ENCODE peak calls at places on chromosome 19, in seven cellular contexts. W is transverse colon, I is testis, F is prostate gland, A is breast epithelium, Y is A549, K is spleen. P is an unnamed sample.

GRCh38 chr19:31981545-31981944 is 363.9 kb upstream of the ZNF507 start:
- DNase-seq in I (no peak), W (no peak), A (no peak), Y (no peak), K (no peak), F (no peak), P (no peak)

GRCh38 chr19:17495639-17496265 is 15.7 kb upstream of the PGLS start:
- DNase-seq in I (no peak), W (no peak), K (no peak), A (no peak), F (no peak), Y (no peak), P (no peak)

GRCh38 chr19:2428027-2428690 is 773 bp upstream of the TIMM13 start:
- DNase-seq in Y (no peak), F (peak; percentile 19), A (peak; percentile 30), W (peak; percentile 39), I (peak; percentile 50), K (peak; percentile 85), P (no peak)

GRCh38 chr19:10552596-10553053 is 8.9 kb downstream of the ATG4D start:
- DNase-seq in A (no peak), Y (peak; percentile 48), K (no peak), F (no peak), W (no peak), I (peak; percentile 68), P (peak; percentile 79)

GRCh38 chr19:56134655-56134922 is 6.5 kb upstream of the ZNF444 start:
- DNase-seq in Y (no peak), I (no peak), F (no peak), K (no peak), A (no peak), W (no peak), P (no peak)

GRCh38 chr19:4059493-4059880 is 7.2 kb downstream of the ZBTB7A start:
- DNase-seq in A (no peak), K (no peak), F (no peak), Y (no peak), W (peak; percentile 85), I (no peak), P (no peak)

GRCh38 chr19:57789288-57789687 is 19.8 kb downstream of the ZNF586 start:
- DNase-seq in W (no peak), F (no peak), A (no peak), I (no peak), K (no peak), Y (no peak), P (no peak)

GRCh38 chr19:17483605-17484002 is 13.3 kb downstream of the SLC27A1 start:
- DNase-seq in I (no peak), F (no peak), A (no peak), Y (no peak), K (no peak), W (no peak), P (no peak)

GRCh38 chr19:18951721-18952281 is 10.8 kb upstream of the HOMER3 start:
- DNase-seq in F (no peak), I (no peak), W (no peak), Y (peak; percentile 24), K (no peak), A (no peak), P (peak; percentile 65)

GRCh38 chr19:57620673-57621348 is 6.8 kb downstream of the ZNF134 start:
- DNase-seq in K (no peak), W (no peak), F (no peak), A (no peak), Y (peak; percentile 67), I (no peak), P (peak; percentile 6)

GRCh38 chr19:42926781-42927180 is 9.1 kb upstream of the PSG6 start:
- DNase-seq in I (no peak), Y (no peak), F (no peak), A (no peak), K (no peak), W (no peak), P (no peak)

GRCh38 chr19:36939153-36939552 is 23.0 kb downstream of the ZNF568 start:
- DNase-seq in F (no peak), W (no peak), K (no peak), A (no peak), Y (no peak), I (no peak), P (peak; percentile 23)

GRCh38 chr19:313169-313987 is 22.2 kb upstream of the PLPP2 start:
- DNase-seq in A (no peak), F (no peak), W (no peak), Y (no peak), K (peak; percentile 82), I (no peak), P (no peak)

GRCh38 chr19:10654610-10655456 is 687 bp downstream of the ILF3 start:
- DNase-seq in A (peak; percentile 50), K (peak; percentile 92), W (peak; percentile 52), F (peak; percentile 37), Y (peak; percentile 37), I (peak; percentile 62), P (peak; percentile 85)

GRCh38 chr19:52444506-52444905 is 8.8 kb upstream of the ZNF578 start:
- DNase-seq in I (no peak), F (no peak), W (no peak), K (no peak), A (no peak), Y (no peak), P (no peak)

GRCh38 chr19:3178973-3179738 is 587 bp downstream of the S1PR4 start:
- DNase-seq in K (no peak), W (no peak), I (no peak), Y (no peak), F (no peak), A (no peak), P (peak; percentile 56)

GRCh38 chr19:57075801-57076492 is 43.8 kb upstream of the USP29 start:
- DNase-seq in W (no peak), F (no peak), A (no peak), Y (no peak), I (no peak), K (no peak), P (no peak)

GRCh38 chr19:6288737-6289136 is 9.0 kb upstream of the MLLT1 start:
- DNase-seq in W (no peak), Y (no peak), A (no peak), I (no peak), F (no peak), K (no peak), P (no peak)

GRCh38 chr19:23403581-23404324 is 8.5 kb upstream of the ZNF91 start:
- DNase-seq in Y (no peak), A (no peak), W (peak; percentile 87), K (no peak), F (no peak), I (no peak), P (no peak)

GRCh38 chr19:18898081-18898532 is 2.1 kb upstream of the CERS1 start:
- DNase-seq in I (no peak), Y (no peak), F (no peak), W (no peak), K (peak; percentile 73), A (no peak), P (no peak)

GRCh38 chr19:19262190-19263057 is 10.7 kb downstream of the TM6SF2 start:
- DNase-seq in I (no peak), A (no peak), W (no peak), K (no peak), F (no peak), Y (no peak), P (peak; percentile 35)

GRCh38 chr19:5831152-5831551 is 8.3 kb downstream of the FUT6 start:
- DNase-seq in I (no peak), Y (no peak), K (no peak), W (no peak), F (no peak), A (no peak), P (no peak)

GRCh38 chr19:10510301-10510802 is 6.9 kb downstream of the S1PR5 start:
- DNase-seq in I (no peak), F (no peak), A (no peak), W (peak; percentile 33), Y (no peak), K (no peak), P (peak; percentile 67)

GRCh38 chr19:16342002-16342715 is 17.5 kb downstream of the KLF2 start:
- DNase-seq in W (peak; percentile 42), I (peak; percentile 70), K (no peak), F (peak; percentile 38), Y (no peak), A (no peak), P (peak; percentile 57)

GRCh38 chr19:54162241-54162805 is 2.8 kb upstream of the LENG1 start:
- DNase-seq in W (peak; percentile 95), I (peak; percentile 88), Y (peak; percentile 89), F (peak; percentile 89), A (peak; percentile 84), K (peak; percentile 94), P (peak; percentile 89)

GRCh38 chr19:54560881-54561385 is 12.7 kb upstream of the LILRA2 start:
- DNase-seq in Y (no peak), K (no peak), A (no peak), I (no peak), F (no peak), W (no peak), P (no peak)

GRCh38 chr19:35265126-35265995 is 3.4 kb upstream of the USF2 start:
- DNase-seq in K (peak; percentile 74), Y (no peak), A (no peak), W (peak; percentile 8), F (peak; percentile 46), I (peak; percentile 16), P (no peak)

GRCh38 chr19:7815325-7815724 is 14.7 kb upstream of the EVI5L start:
- DNase-seq in F (no peak), K (peak; percentile 81), A (no peak), I (no peak), Y (no peak), W (no peak), P (no peak)

GRCh38 chr19:2436384-2436783 is 9.0 kb upstream of the TIMM13 start:
- DNase-seq in I (no peak), F (no peak), K (no peak), A (no peak), W (no peak), Y (no peak), P (no peak)

GRCh38 chr19:46668662-46669061 is 7.7 kb upstream of the DACT3 start:
- DNase-seq in A (no peak), W (no peak), K (no peak), I (no peak), F (no peak), Y (no peak), P (no peak)

GRCh38 chr19:29942404-29943261 is 594 bp downstream of the URI1 start:
- DNase-seq in W (peak; percentile 77), F (peak; percentile 53), I (peak; percentile 75), Y (no peak), A (no peak), K (peak; percentile 95), P (peak; percentile 75)
- TF ChIP-seq POLR2A in W (no peak), F (no peak), I (no peak), Y (no peak), A (no peak), K (no peak), P (peak; percentile 24)

GRCh38 chr19:40688987-40689338 is 1.5 kb downstream of the NUMBL start:
- DNase-seq in A (no peak), W (no peak), I (no peak), K (no peak), F (no peak), Y (no peak), P (no peak)
- H3K4me3 ChIP-seq in A (peak overlapping the region; percentile 81), W (peak overlapping the region; percentile 65), I (peak overlapping the region; percentile 80), K (peak overlapping the region; percentile 68), F (peak overlapping the region; percentile 84), Y (peak overlapping the region; percentile 73), P (no peak overlapping the region)

GRCh38 chr19:48332662-48333466 is 7.5 kb downstream of the EMP3 start:
- DNase-seq in K (peak; percentile 98), F (peak; percentile 94), W (peak; percentile 96), I (peak; percentile 95), A (peak; percentile 96), Y (peak; percentile 99), P (peak; percentile 100)
- TF ChIP-seq POLR2A in K (no peak), F (peak; percentile 26), W (peak; percentile 89), I (no peak), A (no peak), Y (no peak), P (peak; percentile 80)

GRCh38 chr19:13951799-13952153 is 533 bp upstream of the DCAF15 start:
- DNase-seq in K (no peak), I (no peak), A (no peak), W (no peak), F (no peak), Y (no peak), P (no peak)
- H3K4me3 ChIP-seq in K (peak overlapping the region; percentile 70), I (peak overlapping the region; percentile 80), A (peak overlapping the region; percentile 86), W (peak overlapping the region; percentile 45), F (peak overlapping the region; percentile 95), Y (peak overlapping the region; percentile 44), P (peak overlapping the region; percentile 43)